ENCODE peak calls at places on chromosomes 11 and 22, in four cellular contexts. One of them, this sample, is unnamed.

GRCh38 chr11:83072689-83073242 is 1.1 kb upstream of the RAB30 start:
- DNase-seq in dorsolateral prefrontal cortex: no peak
- DNase-seq in fibroblast of lung: no peak
- DNase-seq in left lung: no peak
- DNase-seq in this sample: no peak

GRCh38 chr11:12137005-12137690 is 26.8 kb downstream of the MICAL2 start:
- DNase-seq in dorsolateral prefrontal cortex: no peak
- DNase-seq in fibroblast of lung: no peak
- DNase-seq in left lung: peak; percentile 46
- DNase-seq in this sample: no peak

GRCh38 chr11:69683764-69684333 is 8.7 kb upstream of the LTO1 start:
- DNase-seq in dorsolateral prefrontal cortex: no peak
- DNase-seq in fibroblast of lung: no peak
- DNase-seq in left lung: no peak
- DNase-seq in this sample: no peak

GRCh38 chr11:118086913-118087768 is at the start of gene SMIM35:
- DNase-seq in dorsolateral prefrontal cortex: no peak
- DNase-seq in fibroblast of lung: no peak
- DNase-seq in left lung: no peak
- DNase-seq in this sample: no peak

GRCh38 chr11:77201991-77202841 is 74.2 kb downstream of the MYO7A start:
- DNase-seq in dorsolateral prefrontal cortex: no peak
- DNase-seq in fibroblast of lung: no peak
- DNase-seq in left lung: peak; percentile 25
- DNase-seq in this sample: no peak

GRCh38 chr22:37747090-37747714 is 50.4 kb downstream of the TRIOBP start:
- DNase-seq in dorsolateral prefrontal cortex: no peak
- DNase-seq in fibroblast of lung: peak; percentile 50
- DNase-seq in left lung: no peak
- DNase-seq in this sample: no peak

GRCh38 chr11:102712140-102712539 is 6.6 kb upstream of the MMP27 start:
- DNase-seq in dorsolateral prefrontal cortex: no peak
- DNase-seq in fibroblast of lung: no peak
- DNase-seq in left lung: no peak
- DNase-seq in this sample: no peak

GRCh38 chr11:80542704-80543103 is 1101.9 kb upstream of the TENM4 start:
- DNase-seq in dorsolateral prefrontal cortex: no peak
- DNase-seq in fibroblast of lung: no peak
- DNase-seq in left lung: no peak
- DNase-seq in this sample: no peak

GRCh38 chr11:40188848-40189247 is 1270.6 kb downstream of the LRRC4C start:
- DNase-seq in dorsolateral prefrontal cortex: no peak
- DNase-seq in fibroblast of lung: no peak
- DNase-seq in left lung: no peak
- DNase-seq in this sample: no peak

GRCh38 chr11:76408171-76408965 is 27.2 kb downstream of the GVQW3 start:
- DNase-seq in dorsolateral prefrontal cortex: no peak
- DNase-seq in fibroblast of lung: no peak
- DNase-seq in left lung: no peak
- DNase-seq in this sample: no peak

GRCh38 chr22:35489225-35489624 is 51.4 kb upstream of the RASD2 start:
- DNase-seq in dorsolateral prefrontal cortex: no peak
- DNase-seq in fibroblast of lung: no peak
- DNase-seq in left lung: no peak
- DNase-seq in this sample: no peak

GRCh38 chr22:34324763-34325162 is 404.5 kb upstream of the LARGE1 start:
- DNase-seq in dorsolateral prefrontal cortex: no peak
- DNase-seq in fibroblast of lung: no peak
- DNase-seq in left lung: no peak
- DNase-seq in this sample: no peak

GRCh38 chr11:20397281-20397680 is 9.8 kb downstream of the PRMT3 start:
- DNase-seq in dorsolateral prefrontal cortex: no peak
- DNase-seq in fibroblast of lung: peak; percentile 63
- DNase-seq in left lung: no peak
- DNase-seq in this sample: peak; percentile 7

GRCh38 chr11:64854534-64855502 is 10.4 kb upstream of the CDC42BPG start:
- DNase-seq in dorsolateral prefrontal cortex: no peak
- DNase-seq in fibroblast of lung: peak; percentile 93
- DNase-seq in left lung: peak; percentile 88
- DNase-seq in this sample: no peak

GRCh38 chr22:43957871-43958270 is 2.6 kb downstream of the SAMM50 start:
- DNase-seq in dorsolateral prefrontal cortex: no peak
- DNase-seq in fibroblast of lung: peak; percentile 31
- DNase-seq in left lung: no peak
- DNase-seq in this sample: no peak

GRCh38 chr22:42459273-42460040 is 27.3 kb upstream of the NFAM1 start:
- DNase-seq in dorsolateral prefrontal cortex: no peak
- DNase-seq in fibroblast of lung: no peak
- DNase-seq in left lung: no peak
- DNase-seq in this sample: no peak

GRCh38 chr11:16985297-16985696 is 28.9 kb downstream of the PLEKHA7 start:
- DNase-seq in dorsolateral prefrontal cortex: no peak
- DNase-seq in fibroblast of lung: no peak
- DNase-seq in left lung: no peak
- DNase-seq in this sample: no peak

GRCh38 chr11:120807414-120808150 is 216.3 kb upstream of the TBCEL start:
- DNase-seq in dorsolateral prefrontal cortex: no peak
- DNase-seq in fibroblast of lung: peak; percentile 87
- DNase-seq in left lung: no peak
- DNase-seq in this sample: no peak

GRCh38 chr11:71269603-71270511 is 17.5 kb upstream of the SHANK2 start:
- DNase-seq in dorsolateral prefrontal cortex: no peak
- DNase-seq in fibroblast of lung: no peak
- DNase-seq in left lung: no peak
- DNase-seq in this sample: no peak

GRCh38 chr11:48012051-48012391 is 31.7 kb downstream of the PTPRJ start:
- DNase-seq in dorsolateral prefrontal cortex: no peak
- DNase-seq in fibroblast of lung: no peak
- DNase-seq in left lung: no peak
- DNase-seq in this sample: no peak

GRCh38 chr22:40637181-40638150 is 947 bp upstream of the MRTFA start:
- DNase-seq in dorsolateral prefrontal cortex: no peak
- DNase-seq in fibroblast of lung: no peak
- DNase-seq in left lung: peak; percentile 71
- DNase-seq in this sample: peak; percentile 18

GRCh38 chr22:45490836-45491235 is 11.8 kb upstream of the FBLN1 start:
- DNase-seq in dorsolateral prefrontal cortex: no peak
- DNase-seq in fibroblast of lung: no peak
- DNase-seq in left lung: no peak
- DNase-seq in this sample: no peak

GRCh38 chr11:76263166-76263565 is 56.9 kb upstream of the WNT11 start:
- DNase-seq in dorsolateral prefrontal cortex: no peak
- DNase-seq in fibroblast of lung: no peak
- DNase-seq in left lung: no peak
- DNase-seq in this sample: no peak

GRCh38 chr11:46700251-46701077 is at the start of the genes ARHGAP1 and ZNF408:
- DNase-seq in dorsolateral prefrontal cortex: peak; percentile 98
- DNase-seq in fibroblast of lung: peak; percentile 99
- DNase-seq in left lung: peak; percentile 100
- DNase-seq in this sample: peak; percentile 97

GRCh38 chr22:45284705-45285305 is at the start of gene UPK3A:
- DNase-seq in dorsolateral prefrontal cortex: peak; percentile 47
- DNase-seq in fibroblast of lung: no peak
- DNase-seq in left lung: peak; percentile 73
- DNase-seq in this sample: peak; percentile 51

GRCh38 chr11:13329670-13330401 is 52.2 kb downstream of the BMAL1 start:
- DNase-seq in dorsolateral prefrontal cortex: no peak
- DNase-seq in fibroblast of lung: no peak
- DNase-seq in left lung: no peak
- DNase-seq in this sample: no peak

GRCh38 chr11:116842909-116843308 is 5.5 kb upstream of the APOA1 start:
- DNase-seq in dorsolateral prefrontal cortex: no peak
- DNase-seq in fibroblast of lung: no peak
- DNase-seq in left lung: no peak
- DNase-seq in this sample: no peak

GRCh38 chr11:19718976-19719375 is 6.3 kb downstream of the NAV2 start:
- DNase-seq in dorsolateral prefrontal cortex: no peak
- DNase-seq in fibroblast of lung: no peak
- DNase-seq in left lung: no peak
- DNase-seq in this sample: no peak

GRCh38 chr11:2531987-2532703 is 87.3 kb downstream of the KCNQ1 start:
- DNase-seq in dorsolateral prefrontal cortex: no peak
- DNase-seq in fibroblast of lung: no peak
- DNase-seq in left lung: peak; percentile 31
- DNase-seq in this sample: no peak

GRCh38 chr11:114060402-114061052 is 1.0 kb downstream of the ZBTB16 start:
- DNase-seq in dorsolateral prefrontal cortex: no peak
- DNase-seq in fibroblast of lung: no peak
- DNase-seq in left lung: peak; percentile 42
- DNase-seq in this sample: no peak

GRCh38 chr22:25745341-25746011 is 3.5 kb downstream of the MYO18B start:
- DNase-seq in dorsolateral prefrontal cortex: no peak
- DNase-seq in fibroblast of lung: peak; percentile 67
- DNase-seq in left lung: no peak
- DNase-seq in this sample: no peak

GRCh38 chr11:126990716-126991480 is 9.7 kb downstream of the KIRREL3 start:
- DNase-seq in dorsolateral prefrontal cortex: no peak
- DNase-seq in fibroblast of lung: no peak
- DNase-seq in left lung: no peak
- DNase-seq in this sample: no peak

GRCh38 chr11:122743949-122744876 is 88.7 kb downstream of the UBASH3B start:
- DNase-seq in dorsolateral prefrontal cortex: no peak
- DNase-seq in fibroblast of lung: no peak
- DNase-seq in left lung: peak; percentile 61
- DNase-seq in this sample: no peak

GRCh38 chr22:41687901-41688364 is 734 bp downstream of the SNU13 start:
- DNase-seq in dorsolateral prefrontal cortex: no peak
- DNase-seq in fibroblast of lung: peak; percentile 24
- DNase-seq in left lung: peak; percentile 45
- DNase-seq in this sample: no peak

GRCh38 chr22:21726650-21727049 is 8.9 kb downstream of the YPEL1 start:
- DNase-seq in dorsolateral prefrontal cortex: no peak
- DNase-seq in fibroblast of lung: no peak
- DNase-seq in left lung: no peak
- DNase-seq in this sample: peak; percentile 5

GRCh38 chr11:26950260-26950719 is 43.6 kb upstream of the FIBIN start:
- DNase-seq in dorsolateral prefrontal cortex: no peak
- DNase-seq in fibroblast of lung: peak; percentile 88
- DNase-seq in left lung: peak; percentile 35
- DNase-seq in this sample: no peak

GRCh38 chr22:33389927-33390326 is 331.7 kb upstream of the SYN3 start:
- DNase-seq in dorsolateral prefrontal cortex: no peak
- DNase-seq in fibroblast of lung: peak; percentile 20
- DNase-seq in left lung: no peak
- DNase-seq in this sample: no peak

GRCh38 chr11:78149646-78150045 is 10.2 kb upstream of the ALG8 start:
- DNase-seq in dorsolateral prefrontal cortex: no peak
- DNase-seq in fibroblast of lung: peak; percentile 91
- DNase-seq in left lung: no peak
- DNase-seq in this sample: no peak

GRCh38 chr11:8699903-8700302 is 17.3 kb downstream of the RPL27A start:
- DNase-seq in dorsolateral prefrontal cortex: peak; percentile 62
- DNase-seq in fibroblast of lung: peak; percentile 31
- DNase-seq in left lung: no peak
- DNase-seq in this sample: peak; percentile 65

GRCh38 chr11:8705171-8705570 is 22.6 kb downstream of the RPL27A start:
- DNase-seq in dorsolateral prefrontal cortex: no peak
- DNase-seq in fibroblast of lung: no peak
- DNase-seq in left lung: no peak
- DNase-seq in this sample: no peak

GRCh38 chr11:8698917-8699441 is 16.4 kb downstream of the RPL27A start:
- DNase-seq in dorsolateral prefrontal cortex: no peak
- DNase-seq in fibroblast of lung: no peak
- DNase-seq in left lung: peak; percentile 22
- DNase-seq in this sample: no peak

GRCh38 chr11:8702598-8702915 is 20.0 kb downstream of the RPL27A start:
- DNase-seq in dorsolateral prefrontal cortex: no peak
- DNase-seq in fibroblast of lung: no peak
- DNase-seq in left lung: no peak
- DNase-seq in this sample: no peak

GRCh38 chr11:8701891-8702597 is 19.5 kb downstream of the RPL27A start:
- DNase-seq in dorsolateral prefrontal cortex: no peak
- DNase-seq in fibroblast of lung: no peak
- DNase-seq in left lung: no peak
- DNase-seq in this sample: no peak
- H3K27ac ChIP-seq in dorsolateral prefrontal cortex: no peak overlapping the region
- H3K27ac ChIP-seq in fibroblast of lung: no peak overlapping the region
- H3K27ac ChIP-seq in left lung: no peak overlapping the region
- H3K27ac ChIP-seq in this sample: no peak overlapping the region

DNA sequence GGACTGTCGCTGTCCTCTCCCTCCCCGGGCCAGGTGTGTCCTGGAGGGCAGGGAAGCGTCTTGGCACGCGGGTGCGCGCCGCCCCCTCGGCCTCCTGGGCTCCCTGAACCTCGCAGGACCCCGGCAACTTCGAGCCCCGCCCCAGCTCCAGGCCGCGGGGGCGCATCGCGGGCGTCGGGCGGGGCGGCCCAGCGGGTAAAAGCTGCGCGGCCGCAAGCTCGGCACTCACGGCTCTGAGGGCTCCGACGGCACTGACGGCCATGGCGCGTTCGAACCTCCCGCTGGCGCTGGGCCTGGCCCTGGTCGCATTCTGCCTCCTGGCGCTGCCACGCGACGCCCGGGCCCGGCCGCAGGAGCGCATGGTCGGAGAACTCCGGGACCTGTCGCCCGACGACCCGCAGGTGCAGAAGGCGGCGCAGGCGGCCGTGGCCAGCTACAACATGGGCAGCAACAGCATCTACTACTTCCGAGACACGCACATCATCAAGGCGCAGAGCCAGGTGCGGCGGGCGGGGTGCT is at the start of gene CST6:
- DNase-seq in dorsolateral prefrontal cortex: no peak
- DNase-seq in fibroblast of lung: no peak
- DNase-seq in left lung: no peak
- DNase-seq in this sample: no peak
- H3K27ac ChIP-seq in dorsolateral prefrontal cortex: no peak within 1 kb of the TSS
- H3K27ac ChIP-seq in fibroblast of lung: no peak within 1 kb of the TSS
- H3K27ac ChIP-seq in left lung: peak within 1 kb of the TSS; percentile 63
- H3K27ac ChIP-seq in this sample: no peak within 1 kb of the TSS

GRCh38 chr11:9495780-9496514 is 35.1 kb downstream of the ZNF143 start:
- DNase-seq in dorsolateral prefrontal cortex: no peak
- DNase-seq in fibroblast of lung: no peak
- DNase-seq in left lung: no peak
- DNase-seq in this sample: no peak
- H3K27ac ChIP-seq in dorsolateral prefrontal cortex: no peak overlapping the region
- H3K27ac ChIP-seq in fibroblast of lung: no peak overlapping the region
- H3K27ac ChIP-seq in left lung: no peak overlapping the region
- H3K27ac ChIP-seq in this sample: no peak overlapping the region

GRCh38 chr11:128303383-128303782 is 284.0 kb downstream of the ETS1 start:
- DNase-seq in dorsolateral prefrontal cortex: no peak
- DNase-seq in fibroblast of lung: no peak
- DNase-seq in left lung: no peak
- DNase-seq in this sample: no peak

GRCh38 chr11:128302425-128303186 is 284.8 kb downstream of the ETS1 start:
- DNase-seq in dorsolateral prefrontal cortex: no peak
- DNase-seq in fibroblast of lung: no peak
- DNase-seq in left lung: no peak
- DNase-seq in this sample: no peak

GRCh38 chr11:128304666-128305485 is 282.5 kb downstream of the ETS1 start:
- DNase-seq in dorsolateral prefrontal cortex: no peak
- DNase-seq in fibroblast of lung: no peak
- DNase-seq in left lung: no peak
- DNase-seq in this sample: no peak

GRCh38 chr11:128308793-128309192 is 278.6 kb downstream of the ETS1 start:
- DNase-seq in dorsolateral prefrontal cortex: no peak
- DNase-seq in fibroblast of lung: no peak
- DNase-seq in left lung: no peak
- DNase-seq in this sample: no peak

GRCh38 chr11:128305588-128305987 is 281.8 kb downstream of the ETS1 start:
- DNase-seq in dorsolateral prefrontal cortex: no peak
- DNase-seq in fibroblast of lung: no peak
- DNase-seq in left lung: no peak
- DNase-seq in this sample: no peak
- H3K27ac ChIP-seq in dorsolateral prefrontal cortex: no peak overlapping the region
- H3K27ac ChIP-seq in fibroblast of lung: no peak overlapping the region
- H3K27ac ChIP-seq in left lung: no peak overlapping the region
- H3K27ac ChIP-seq in this sample: no peak overlapping the region